ENCODE peak calls at places on chromosome 14, in seven cellular contexts. One of them, this sample, is unnamed.

GRCh38 chr14:99073401-99073800 is 198.6 kb downstream of the BCL11B start:
- DNase-seq in NCI-H2171 treated with DMSO at 0.1 percent for 48 hours: no peak
- DNase-seq in hippocampal formation: no peak
- DNase-seq in activated T-cell treated with anti-CD3 and anti-CD28 coated beads, Interleukin-2, amount 50 U/mL, for 1 hour: no peak
- DNase-seq in frontal cortex: no peak
- DNase-seq in stomach: no peak
- DNase-seq in hypothalamus: no peak
- DNase-seq in this sample: no peak

GRCh38 chr14:59422069-59422881 is 42.9 kb downstream of the GPR135 start:
- DNase-seq in hippocampal formation: no peak
- DNase-seq in stomach: no peak
- DNase-seq in hypothalamus: no peak
- DNase-seq in activated T-cell treated with anti-CD3 and anti-CD28 coated beads, Interleukin-2, amount 50 U/mL, for 1 hour: no peak
- DNase-seq in NCI-H2171 treated with DMSO at 0.1 percent for 48 hours: peak; percentile 39
- DNase-seq in frontal cortex: no peak
- DNase-seq in this sample: no peak

GRCh38 chr14:99522457-99522891 is 41.3 kb downstream of the CCNK start:
- DNase-seq in hippocampal formation: no peak
- DNase-seq in hypothalamus: no peak
- DNase-seq in stomach: no peak
- DNase-seq in frontal cortex: no peak
- DNase-seq in NCI-H2171 treated with DMSO at 0.1 percent for 48 hours: peak; percentile 36
- DNase-seq in activated T-cell treated with anti-CD3 and anti-CD28 coated beads, Interleukin-2, amount 50 U/mL, for 1 hour: no peak
- DNase-seq in this sample: no peak

GRCh38 chr14:102870994-102871831 is 51.2 kb upstream of the AMN start:
- DNase-seq in frontal cortex: no peak
- DNase-seq in hypothalamus: no peak
- DNase-seq in stomach: no peak
- DNase-seq in activated T-cell treated with anti-CD3 and anti-CD28 coated beads, Interleukin-2, amount 50 U/mL, for 1 hour: no peak
- DNase-seq in hippocampal formation: no peak
- DNase-seq in NCI-H2171 treated with DMSO at 0.1 percent for 48 hours: no peak
- DNase-seq in this sample: no peak

GRCh38 chr14:36520601-36521525 is 831 bp upstream of the NKX2-1 start:
- DNase-seq in NCI-H2171 treated with DMSO at 0.1 percent for 48 hours: peak; percentile 50
- DNase-seq in hypothalamus: no peak
- DNase-seq in frontal cortex: no peak
- DNase-seq in stomach: peak; percentile 44
- DNase-seq in activated T-cell treated with anti-CD3 and anti-CD28 coated beads, Interleukin-2, amount 50 U/mL, for 1 hour: no peak
- DNase-seq in hippocampal formation: no peak
- DNase-seq in this sample: no peak

GRCh38 chr14:71754422-71755095 is 177.7 kb upstream of the RGS6 start:
- DNase-seq in activated T-cell treated with anti-CD3 and anti-CD28 coated beads, Interleukin-2, amount 50 U/mL, for 1 hour: no peak
- DNase-seq in NCI-H2171 treated with DMSO at 0.1 percent for 48 hours: no peak
- DNase-seq in stomach: no peak
- DNase-seq in hippocampal formation: no peak
- DNase-seq in hypothalamus: no peak
- DNase-seq in frontal cortex: no peak
- DNase-seq in this sample: no peak

GRCh38 chr14:64654072-64654899 is 49.9 kb upstream of the PLEKHG3 start:
- DNase-seq in hypothalamus: no peak
- DNase-seq in frontal cortex: no peak
- DNase-seq in stomach: no peak
- DNase-seq in hippocampal formation: no peak
- DNase-seq in NCI-H2171 treated with DMSO at 0.1 percent for 48 hours: no peak
- DNase-seq in activated T-cell treated with anti-CD3 and anti-CD28 coated beads, Interleukin-2, amount 50 U/mL, for 1 hour: no peak
- DNase-seq in this sample: no peak

GRCh38 chr14:52891800-52892199 is 59.0 kb downstream of the FERMT2 start:
- DNase-seq in stomach: no peak
- DNase-seq in hypothalamus: no peak
- DNase-seq in hippocampal formation: no peak
- DNase-seq in frontal cortex: no peak
- DNase-seq in NCI-H2171 treated with DMSO at 0.1 percent for 48 hours: peak; percentile 15
- DNase-seq in activated T-cell treated with anti-CD3 and anti-CD28 coated beads, Interleukin-2, amount 50 U/mL, for 1 hour: no peak
- DNase-seq in this sample: no peak

GRCh38 chr14:50299585-50299984 is 12.4 kb downstream of the L2HGDH start:
- DNase-seq in frontal cortex: no peak
- DNase-seq in activated T-cell treated with anti-CD3 and anti-CD28 coated beads, Interleukin-2, amount 50 U/mL, for 1 hour: no peak
- DNase-seq in NCI-H2171 treated with DMSO at 0.1 percent for 48 hours: no peak
- DNase-seq in hippocampal formation: no peak
- DNase-seq in stomach: no peak
- DNase-seq in hypothalamus: no peak
- DNase-seq in this sample: no peak

GRCh38 chr14:97776890-97777564 is 979.8 kb downstream of the VRK1 start:
- DNase-seq in activated T-cell treated with anti-CD3 and anti-CD28 coated beads, Interleukin-2, amount 50 U/mL, for 1 hour: peak; percentile 20
- DNase-seq in hippocampal formation: no peak
- DNase-seq in stomach: no peak
- DNase-seq in hypothalamus: no peak
- DNase-seq in NCI-H2171 treated with DMSO at 0.1 percent for 48 hours: no peak
- DNase-seq in frontal cortex: no peak
- DNase-seq in this sample: no peak

GRCh38 chr14:33019346-33019745 is 80.7 kb downstream of the NPAS3 start:
- DNase-seq in stomach: no peak
- DNase-seq in hypothalamus: no peak
- DNase-seq in frontal cortex: no peak
- DNase-seq in activated T-cell treated with anti-CD3 and anti-CD28 coated beads, Interleukin-2, amount 50 U/mL, for 1 hour: no peak
- DNase-seq in NCI-H2171 treated with DMSO at 0.1 percent for 48 hours: no peak
- DNase-seq in hippocampal formation: no peak
- DNase-seq in this sample: no peak

GRCh38 chr14:60095781-60096450 is 4.2 kb downstream of the PCNX4 start:
- DNase-seq in stomach: no peak
- DNase-seq in hippocampal formation: no peak
- DNase-seq in frontal cortex: no peak
- DNase-seq in hypothalamus: no peak
- DNase-seq in activated T-cell treated with anti-CD3 and anti-CD28 coated beads, Interleukin-2, amount 50 U/mL, for 1 hour: no peak
- DNase-seq in NCI-H2171 treated with DMSO at 0.1 percent for 48 hours: peak; percentile 23
- DNase-seq in this sample: no peak

GRCh38 chr14:102020058-102020971 is 55.9 kb downstream of the DYNC1H1 start:
- DNase-seq in NCI-H2171 treated with DMSO at 0.1 percent for 48 hours: peak; percentile 39
- DNase-seq in hypothalamus: no peak
- DNase-seq in activated T-cell treated with anti-CD3 and anti-CD28 coated beads, Interleukin-2, amount 50 U/mL, for 1 hour: peak; percentile 27
- DNase-seq in frontal cortex: no peak
- DNase-seq in stomach: no peak
- DNase-seq in hippocampal formation: no peak
- DNase-seq in this sample: no peak

GRCh38 chr14:97977711-97978261 is 1180.6 kb downstream of the VRK1 start:
- DNase-seq in stomach: peak; percentile 59
- DNase-seq in NCI-H2171 treated with DMSO at 0.1 percent for 48 hours: peak; percentile 98
- DNase-seq in hypothalamus: peak; percentile 65
- DNase-seq in activated T-cell treated with anti-CD3 and anti-CD28 coated beads, Interleukin-2, amount 50 U/mL, for 1 hour: peak; percentile 77
- DNase-seq in hippocampal formation: peak; percentile 59
- DNase-seq in frontal cortex: peak; percentile 38
- DNase-seq in this sample: peak; percentile 81

GRCh38 chr14:95784137-95784536 is 70.2 kb upstream of the TCL1A start:
- DNase-seq in hypothalamus: no peak
- DNase-seq in stomach: no peak
- DNase-seq in NCI-H2171 treated with DMSO at 0.1 percent for 48 hours: no peak
- DNase-seq in hippocampal formation: no peak
- DNase-seq in activated T-cell treated with anti-CD3 and anti-CD28 coated beads, Interleukin-2, amount 50 U/mL, for 1 hour: no peak
- DNase-seq in frontal cortex: no peak
- DNase-seq in this sample: no peak

GRCh38 chr14:75542585-75543091 is 20.4 kb downstream of the BATF start:
- DNase-seq in activated T-cell treated with anti-CD3 and anti-CD28 coated beads, Interleukin-2, amount 50 U/mL, for 1 hour: peak; percentile 73
- DNase-seq in frontal cortex: peak; percentile 33
- DNase-seq in NCI-H2171 treated with DMSO at 0.1 percent for 48 hours: no peak
- DNase-seq in hippocampal formation: peak; percentile 30
- DNase-seq in hypothalamus: peak; percentile 23
- DNase-seq in stomach: peak; percentile 67
- DNase-seq in this sample: peak; percentile 72

GRCh38 chr14:24437020-24437735 is 5.4 kb downstream of the SDR39U1 start:
- DNase-seq in hypothalamus: no peak
- DNase-seq in NCI-H2171 treated with DMSO at 0.1 percent for 48 hours: no peak
- DNase-seq in frontal cortex: no peak
- DNase-seq in stomach: no peak
- DNase-seq in hippocampal formation: no peak
- DNase-seq in activated T-cell treated with anti-CD3 and anti-CD28 coated beads, Interleukin-2, amount 50 U/mL, for 1 hour: no peak
- DNase-seq in this sample: no peak

GRCh38 chr14:94320243-94320642 is 2.9 kb downstream of the SERPINA6 start:
- DNase-seq in frontal cortex: no peak
- DNase-seq in NCI-H2171 treated with DMSO at 0.1 percent for 48 hours: peak; percentile 96
- DNase-seq in stomach: no peak
- DNase-seq in hypothalamus: no peak
- DNase-seq in hippocampal formation: no peak
- DNase-seq in activated T-cell treated with anti-CD3 and anti-CD28 coated beads, Interleukin-2, amount 50 U/mL, for 1 hour: no peak
- DNase-seq in this sample: no peak

GRCh38 chr14:99809376-99809775 is 16.2 kb downstream of the EML1 start:
- DNase-seq in stomach: no peak
- DNase-seq in activated T-cell treated with anti-CD3 and anti-CD28 coated beads, Interleukin-2, amount 50 U/mL, for 1 hour: no peak
- DNase-seq in NCI-H2171 treated with DMSO at 0.1 percent for 48 hours: no peak
- DNase-seq in hypothalamus: peak; percentile 44
- DNase-seq in frontal cortex: no peak
- DNase-seq in hippocampal formation: peak; percentile 37
- DNase-seq in this sample: peak; percentile 70

GRCh38 chr14:23123419-23123818 is 4.4 kb upstream of the CEBPE start:
- DNase-seq in activated T-cell treated with anti-CD3 and anti-CD28 coated beads, Interleukin-2, amount 50 U/mL, for 1 hour: no peak
- DNase-seq in NCI-H2171 treated with DMSO at 0.1 percent for 48 hours: peak; percentile 94
- DNase-seq in hippocampal formation: no peak
- DNase-seq in frontal cortex: no peak
- DNase-seq in stomach: peak; percentile 93
- DNase-seq in hypothalamus: no peak
- DNase-seq in this sample: no peak

GRCh38 chr14:95261616-95262510 is 57.8 kb downstream of the CLMN start:
- DNase-seq in hippocampal formation: no peak
- DNase-seq in stomach: no peak
- DNase-seq in frontal cortex: no peak
- DNase-seq in hypothalamus: no peak
- DNase-seq in activated T-cell treated with anti-CD3 and anti-CD28 coated beads, Interleukin-2, amount 50 U/mL, for 1 hour: no peak
- DNase-seq in NCI-H2171 treated with DMSO at 0.1 percent for 48 hours: no peak
- DNase-seq in this sample: no peak

GRCh38 chr14:96532632-96533031 is 30.4 kb downstream of the PAPOLA start:
- DNase-seq in hippocampal formation: no peak
- DNase-seq in NCI-H2171 treated with DMSO at 0.1 percent for 48 hours: no peak
- DNase-seq in activated T-cell treated with anti-CD3 and anti-CD28 coated beads, Interleukin-2, amount 50 U/mL, for 1 hour: no peak
- DNase-seq in frontal cortex: no peak
- DNase-seq in stomach: no peak
- DNase-seq in hypothalamus: no peak
- DNase-seq in this sample: no peak

GRCh38 chr14:91127411-91127810 is 13.5 kb downstream of the DGLUCY start:
- DNase-seq in NCI-H2171 treated with DMSO at 0.1 percent for 48 hours: no peak
- DNase-seq in activated T-cell treated with anti-CD3 and anti-CD28 coated beads, Interleukin-2, amount 50 U/mL, for 1 hour: no peak
- DNase-seq in frontal cortex: no peak
- DNase-seq in hippocampal formation: no peak
- DNase-seq in stomach: peak; percentile 90
- DNase-seq in hypothalamus: no peak
- DNase-seq in this sample: no peak

GRCh38 chr14:67486890-67487289 is 1.6 kb downstream of the TMEM229B start:
- DNase-seq in activated T-cell treated with anti-CD3 and anti-CD28 coated beads, Interleukin-2, amount 50 U/mL, for 1 hour: no peak
- DNase-seq in frontal cortex: no peak
- DNase-seq in hypothalamus: no peak
- DNase-seq in NCI-H2171 treated with DMSO at 0.1 percent for 48 hours: no peak
- DNase-seq in stomach: no peak
- DNase-seq in hippocampal formation: no peak
- DNase-seq in this sample: no peak

GRCh38 chr14:100535287-100536131 is 51.7 kb downstream of the BEGAIN start:
- DNase-seq in NCI-H2171 treated with DMSO at 0.1 percent for 48 hours: no peak
- DNase-seq in stomach: no peak
- DNase-seq in hypothalamus: no peak
- DNase-seq in activated T-cell treated with anti-CD3 and anti-CD28 coated beads, Interleukin-2, amount 50 U/mL, for 1 hour: peak; percentile 10
- DNase-seq in hippocampal formation: no peak
- DNase-seq in frontal cortex: no peak
- DNase-seq in this sample: peak; percentile 58

GRCh38 chr14:21072102-21072501 is 2.0 kb downstream of the ARHGEF40 start:
- DNase-seq in NCI-H2171 treated with DMSO at 0.1 percent for 48 hours: peak; percentile 25
- DNase-seq in hippocampal formation: no peak
- DNase-seq in activated T-cell treated with anti-CD3 and anti-CD28 coated beads, Interleukin-2, amount 50 U/mL, for 1 hour: no peak
- DNase-seq in frontal cortex: peak; percentile 42
- DNase-seq in stomach: no peak
- DNase-seq in hypothalamus: no peak
- DNase-seq in this sample: no peak

GRCh38 chr14:36515105-36515593 is 4.9 kb downstream of the NKX2-1 start:
- DNase-seq in NCI-H2171 treated with DMSO at 0.1 percent for 48 hours: no peak
- DNase-seq in activated T-cell treated with anti-CD3 and anti-CD28 coated beads, Interleukin-2, amount 50 U/mL, for 1 hour: no peak
- DNase-seq in hippocampal formation: no peak
- DNase-seq in frontal cortex: no peak
- DNase-seq in stomach: no peak
- DNase-seq in hypothalamus: no peak
- DNase-seq in this sample: no peak

GRCh38 chr14:81716953-81717352 is 183.3 kb upstream of the SEL1L start:
- DNase-seq in frontal cortex: no peak
- DNase-seq in stomach: no peak
- DNase-seq in hypothalamus: no peak
- DNase-seq in NCI-H2171 treated with DMSO at 0.1 percent for 48 hours: no peak
- DNase-seq in hippocampal formation: no peak
- DNase-seq in activated T-cell treated with anti-CD3 and anti-CD28 coated beads, Interleukin-2, amount 50 U/mL, for 1 hour: no peak
- DNase-seq in this sample: no peak

GRCh38 chr14:28756896-28757570 is 9.6 kb upstream of the FOXG1 start:
- DNase-seq in frontal cortex: no peak
- DNase-seq in stomach: no peak
- DNase-seq in hippocampal formation: peak; percentile 33
- DNase-seq in hypothalamus: no peak
- DNase-seq in NCI-H2171 treated with DMSO at 0.1 percent for 48 hours: no peak
- DNase-seq in activated T-cell treated with anti-CD3 and anti-CD28 coated beads, Interleukin-2, amount 50 U/mL, for 1 hour: no peak
- DNase-seq in this sample: no peak

GRCh38 chr14:76908834-76909233 is 82.6 kb downstream of the LRRC74A start:
- DNase-seq in stomach: no peak
- DNase-seq in NCI-H2171 treated with DMSO at 0.1 percent for 48 hours: no peak
- DNase-seq in frontal cortex: no peak
- DNase-seq in activated T-cell treated with anti-CD3 and anti-CD28 coated beads, Interleukin-2, amount 50 U/mL, for 1 hour: peak; percentile 33
- DNase-seq in hypothalamus: peak; percentile 15
- DNase-seq in hippocampal formation: no peak
- DNase-seq in this sample: no peak

GRCh38 chr14:95067526-95067925 is 89.8 kb downstream of the DICER1 start:
- DNase-seq in stomach: no peak
- DNase-seq in NCI-H2171 treated with DMSO at 0.1 percent for 48 hours: no peak
- DNase-seq in activated T-cell treated with anti-CD3 and anti-CD28 coated beads, Interleukin-2, amount 50 U/mL, for 1 hour: no peak
- DNase-seq in hypothalamus: no peak
- DNase-seq in frontal cortex: no peak
- DNase-seq in hippocampal formation: no peak
- DNase-seq in this sample: no peak

GRCh38 chr14:74907744-74908143 is 15.3 kb downstream of the RPS6KL1 start:
- DNase-seq in hippocampal formation: no peak
- DNase-seq in NCI-H2171 treated with DMSO at 0.1 percent for 48 hours: peak; percentile 74
- DNase-seq in stomach: no peak
- DNase-seq in frontal cortex: no peak
- DNase-seq in activated T-cell treated with anti-CD3 and anti-CD28 coated beads, Interleukin-2, amount 50 U/mL, for 1 hour: no peak
- DNase-seq in hypothalamus: no peak
- DNase-seq in this sample: no peak

This sample was measured in sciatic nerve.